ENCODE peak calls at places on chromosomes 7 and 10, in four cellular contexts. A is DND-41, U is endodermal cell, N is breast epithelium. B is an unnamed sample. For H3K4me1, the result is how much of the 10 kb centered on the place peaks cover.

GRCh38 chr10:95408931-95409873 is 118.4 kb upstream of the PDLIM1 start:
- DNase-seq in A (no peak), U (no peak), N (no peak), B (no peak)

GRCh38 chr10:128186959-128187787 is 61.0 kb upstream of the MKI67 start:
- DNase-seq in A (peak), U (no peak), N (no peak), B (peak)

GRCh38 chr10:44190541-44190940 is 194.4 kb downstream of the CXCL12 start:
- DNase-seq in A (no peak), U (no peak), N (no peak), B (no peak)

GRCh38 chr10:79060641-79061255 is 8.0 kb upstream of the ZMIZ1 start:
- DNase-seq in A (no peak), U (peak), N (no peak), B (no peak)

GRCh38 chr7:99860281-99861127 is 16.3 kb downstream of the OR2AE1 start:
- DNase-seq in A (no peak), U (no peak), N (peak), B (no peak)

GRCh38 chr7:128381161-128381821 is 19.8 kb upstream of the PRRT4 start:
- DNase-seq in A (peak), U (peak), N (no peak), B (peak)

GRCh38 chr10:71671983-71672535 is 47.5 kb downstream of the C10orf105 start:
- DNase-seq in A (no peak), U (no peak), N (no peak), B (no peak)

GRCh38 chr10:4260483-4260882 is 475.5 kb upstream of the KLF6 start:
- DNase-seq in A (no peak), U (no peak), N (no peak), B (no peak)

GRCh38 chr10:43594944-43595589 is 11.2 kb upstream of the ZNF485 start:
- DNase-seq in A (peak), U (no peak), N (no peak), B (peak)

GRCh38 chr10:97903128-97904025 is 53.7 kb downstream of the GOLGA7B start:
- DNase-seq in A (no peak), U (no peak), N (no peak), B (no peak)

GRCh38 chr10:33441561-33441960 is 107.1 kb upstream of the NRP1 start:
- DNase-seq in A (no peak), U (no peak), N (no peak), B (no peak)

GRCh38 chr10:33899578-33900531 is 565.4 kb upstream of the NRP1 start:
- DNase-seq in A (no peak), U (no peak), N (no peak), B (no peak)

GRCh38 chr7:96097802-96098201 is 224.1 kb downstream of the SLC25A13 start:
- DNase-seq in A (no peak), U (no peak), N (no peak), B (no peak)

GRCh38 chr7:78020131-78020873 is 221.7 kb downstream of the PHTF2 start:
- DNase-seq in A (peak), U (peak), N (no peak), B (peak)

GRCh38 chr10:95295031-95295755 is 4.4 kb upstream of the PDLIM1 start:
- DNase-seq in A (no peak), U (peak), N (no peak), B (peak)

GRCh38 chr7:98467570-98468312 is 66.9 kb upstream of the BAIAP2L1 start:
- DNase-seq in A (no peak), U (no peak), N (no peak), B (no peak)

GRCh38 chr7:98474558-98474957 is 73.7 kb upstream of the BAIAP2L1 start:
- DNase-seq in A (no peak), U (no peak), N (no peak), B (no peak)

GRCh38 chr7:98469088-98469487 is 68.2 kb upstream of the BAIAP2L1 start:
- DNase-seq in A (no peak), U (no peak), N (no peak), B (no peak)

GRCh38 chr7:98472391-98473002 is 71.6 kb upstream of the BAIAP2L1 start:
- DNase-seq in A (no peak), U (no peak), N (no peak), B (no peak)

GRCh38 chr7:98470131-98470985 is 69.5 kb upstream of the BAIAP2L1 start:
- DNase-seq in A (no peak), U (peak), N (no peak), B (no peak)
- H3K4me3 ChIP-seq in A (no peak), U (peak), N (peak), B (no peak)

GRCh38 chr7:30755384-30756154 is 3.6 kb downstream of the INMT start:
- DNase-seq in A (no peak), U (peak), N (no peak), B (no peak)

GRCh38 chr7:30752484-30752883 is 549 bp downstream of the INMT start:
- DNase-seq in A (no peak), U (no peak), N (no peak), B (no peak)

GRCh38 chr7:30751696-30752273 is at the start of gene INMT:
- DNase-seq in A (no peak), U (peak), N (no peak), B (no peak)

GRCh38 chr7:30752979-30753378 is 1.0 kb downstream of the INMT start:
- DNase-seq in A (no peak), U (no peak), N (peak), B (no peak)

GRCh38 chr7:30754315-30754877 is 2.5 kb downstream of the INMT start:
- DNase-seq in A (no peak), U (no peak), N (no peak), B (no peak)
- H3K4me1 ChIP-seq in A (under half), U (under half), N (under half), B (under half)

DNA sequence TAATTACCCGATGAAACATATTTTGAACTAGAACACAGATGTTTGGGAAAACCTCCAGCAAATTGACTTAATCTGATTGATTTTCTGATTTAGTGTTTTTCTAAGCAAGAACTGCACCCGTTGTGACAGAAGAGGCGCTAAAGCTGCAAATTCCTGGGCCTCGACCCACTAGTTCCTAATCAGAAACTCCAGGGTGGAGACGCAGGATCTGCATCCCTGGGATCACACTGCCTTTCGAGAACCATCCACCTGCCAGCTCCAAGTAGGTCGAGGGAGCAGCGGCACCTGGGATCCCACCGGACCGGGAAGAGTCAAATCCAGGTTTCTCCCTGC is 136.8 kb upstream of the CDCA7L start:
- DNase-seq in A (no peak), U (no peak), N (no peak), B (no peak)
- H3K4me3 ChIP-seq in A (peak), U (peak), N (peak), B (peak)

DNA sequence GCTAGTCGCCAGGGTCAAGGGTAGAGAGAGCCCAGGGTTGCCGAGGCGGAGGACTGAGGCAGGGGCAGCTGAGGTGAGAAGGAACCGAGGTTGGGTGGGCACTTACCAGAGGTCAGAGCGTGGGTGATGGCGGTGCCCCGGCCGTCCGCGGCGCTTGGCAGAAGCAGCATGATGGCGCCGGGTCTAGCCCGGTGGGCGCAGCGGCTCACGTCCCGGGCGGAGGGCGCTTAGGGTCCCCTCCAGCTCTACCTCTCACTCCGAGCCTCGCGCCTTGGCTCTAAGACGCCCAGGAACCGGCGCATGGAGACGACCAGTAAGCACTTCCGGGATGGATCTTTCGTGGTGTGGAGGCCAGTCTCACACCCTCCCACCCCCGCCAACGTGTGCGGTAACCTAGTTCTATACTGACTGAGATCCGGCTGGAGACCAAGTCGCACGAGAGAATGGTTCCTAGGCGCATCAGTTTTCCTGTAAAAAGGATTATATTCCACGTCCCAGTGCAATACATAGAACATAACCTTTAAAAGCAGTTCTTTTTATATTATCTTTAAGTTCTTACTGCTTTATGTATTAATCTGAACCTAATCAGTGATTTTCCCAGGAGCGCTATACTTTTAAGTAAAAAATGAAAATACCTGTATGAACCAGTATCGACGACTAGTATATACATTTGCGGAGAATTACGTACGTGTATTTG is at the start of gene DNAJC2:
- DNase-seq in A (peak), U (peak), N (peak), B (peak)
- H3K4me1 ChIP-seq in A (half or more), U (under half), N (under half), B (under half)